ENCODE peak calls at places on chromosomes 16 and 17, in seven cellular contexts. Z is HCEC 1CT; K is T-cell; M is OCI-M1; G is naive thymus-derived CD8-positive, alpha-beta T cell; I is brain microvascular endothelial cell; P is colonic mucosa. U is an unnamed sample.

GRCh38 chr17:71330099-71330375 is 790.8 kb upstream of the SOX9 start:
- DNase-seq in G (no peak), P (no peak), M (no peak), Z (no peak), I (no peak), K (no peak), U (no peak)

GRCh38 chr17:3668279-3669084 is at the start of the genes EMC6 and TAX1BP3:
- DNase-seq in P (peak), Z (peak), G (peak), I (peak), K (peak), M (peak), U (peak)

GRCh38 chr17:79702550-79703236 is 28.1 kb upstream of the ENPP7 start:
- DNase-seq in Z (no peak), M (no peak), I (no peak), K (no peak), P (no peak), G (no peak), U (no peak)

GRCh38 chr16:88131966-88132365 is 180.7 kb downstream of the BANP start:
- DNase-seq in K (no peak), G (no peak), Z (no peak), P (no peak), I (no peak), M (no peak), U (no peak)

GRCh38 chr16:399278-400019 is 2.2 kb upstream of the DECR2 start:
- DNase-seq in I (no peak), P (no peak), Z (no peak), G (no peak), K (no peak), M (no peak), U (no peak)

GRCh38 chr16:57532251-57532625 is 4.1 kb downstream of the CCDC102A start:
- DNase-seq in Z (no peak), P (no peak), G (no peak), I (no peak), K (no peak), M (no peak), U (no peak)

GRCh38 chr16:2719328-2720062 is 529 bp downstream of the PRSS27 start:
- DNase-seq in P (peak), Z (no peak), I (no peak), K (no peak), M (no peak), G (no peak), U (no peak)

GRCh38 chr17:80941743-80942211 is 49.9 kb upstream of the CHMP6 start:
- DNase-seq in Z (no peak), P (peak), G (no peak), K (no peak), I (no peak), M (no peak), U (no peak)

GRCh38 chr17:4364622-4365041 is 1.8 kb downstream of the UBE2G1 start:
- DNase-seq in G (no peak), K (no peak), M (no peak), Z (no peak), P (peak), I (no peak), U (no peak)

GRCh38 chr16:4293822-4294457 is 21.1 kb upstream of the TFAP4 start:
- DNase-seq in Z (peak), K (no peak), G (no peak), P (no peak), I (peak), M (no peak), U (no peak)

GRCh38 chr17:61489719-61490490 is 37.7 kb downstream of the TBX4 start:
- DNase-seq in I (no peak), G (no peak), K (no peak), Z (no peak), M (no peak), P (no peak), U (no peak)

GRCh38 chr17:35780876-35781409 is 14.5 kb downstream of the MMP28 start:
- DNase-seq in G (no peak), P (no peak), M (no peak), K (no peak), Z (no peak), I (no peak), U (no peak)

GRCh38 chr16:29789775-29790182 is 772 bp upstream of the KIF22 start:
- DNase-seq in G (no peak), K (no peak), M (no peak), Z (no peak), P (no peak), I (no peak), U (no peak)

GRCh38 chr17:77476920-77477805 is 336.4 kb downstream of the SEC14L1 start:
- DNase-seq in Z (peak), K (no peak), P (peak), M (no peak), G (no peak), I (peak), U (no peak)

GRCh38 chr17:82305727-82306300 is 11.6 kb downstream of the CD7 start:
- DNase-seq in P (no peak), M (no peak), I (no peak), K (no peak), G (no peak), Z (no peak), U (no peak)

GRCh38 chr17:78891406-78892061 is 11.5 kb downstream of the CEP295NL start:
- DNase-seq in K (no peak), G (no peak), M (no peak), I (no peak), Z (no peak), P (no peak), U (no peak)

GRCh38 chr17:27946521-27946920 is 53.4 kb upstream of the LYRM9 start:
- DNase-seq in G (no peak), Z (no peak), P (no peak), K (no peak), M (no peak), I (no peak), U (no peak)

GRCh38 chr17:21445091-21445650 is 69.0 kb downstream of the KCNJ12 start:
- DNase-seq in M (no peak), Z (no peak), I (no peak), K (no peak), G (no peak), P (no peak), U (no peak)

GRCh38 chr16:19130852-19131808 is 17.4 kb downstream of the ITPRIPL2 start:
- DNase-seq in K (no peak), Z (peak), P (peak), G (no peak), I (peak), M (peak), U (no peak)

GRCh38 chr16:48121276-48121675 is 34.5 kb downstream of the ABCC12 start:
- DNase-seq in K (no peak), G (no peak), I (no peak), Z (no peak), M (no peak), P (no peak), U (no peak)

GRCh38 chr16:1564325-1564724 is 30.9 kb downstream of the TMEM204 start:
- DNase-seq in I (no peak), Z (no peak), P (no peak), M (peak), G (no peak), K (no peak), U (no peak)

GRCh38 chr16:50272111-50272571 is 5.8 kb downstream of the ADCY7 start:
- DNase-seq in Z (no peak), K (no peak), I (no peak), P (no peak), G (no peak), M (no peak), U (no peak)

GRCh38 chr17:75878174-75878998 is at the start of gene TRIM47:
- DNase-seq in K (no peak), Z (peak), I (peak), M (no peak), P (peak), G (no peak), U (no peak)

GRCh38 chr16:48918520-48919258 is 308.7 kb upstream of the N4BP1 start:
- DNase-seq in Z (peak), M (no peak), I (no peak), G (no peak), P (no peak), K (no peak), U (no peak)